ENCODE peak calls at places on chromosome 2, in ten cellular contexts. H is K562, S is transverse colon, C is HepG2, M is upper lobe of left lung, U is suprapubic skin, Q is stomach, I is SK-N-SH, E is H1, F is esophagus muscularis mucosa. P is an unnamed sample.

GRCh38 chr2:210558708-210559107 is 2.3 kb downstream of the CPS1 start:
- DNase-seq in H (peak), S (no peak), C (no peak), M (no peak), U (no peak), Q (no peak), I (no peak), E (no peak), F (no peak), P (no peak)

GRCh38 chr2:134282638-134283400 is 28.9 kb downstream of the MGAT5 start:
- DNase-seq in H (no peak), S (no peak), C (no peak), M (no peak), U (no peak), Q (no peak), I (no peak), E (no peak), F (no peak), P (no peak)

GRCh38 chr2:240319221-240319854 is 116.1 kb upstream of the GPC1 start:
- DNase-seq in H (no peak), S (no peak), C (no peak), M (no peak), U (no peak), Q (no peak), I (peak), E (no peak), F (no peak), P (no peak)

GRCh38 chr2:86069091-86069685 is 36.5 kb downstream of the POLR1A start:
- DNase-seq in H (no peak), S (no peak), C (no peak), M (no peak), U (no peak), Q (no peak), I (no peak), E (no peak), F (no peak), P (no peak)

GRCh38 chr2:230795856-230796255 is 68.9 kb upstream of the ITM2C start:
- DNase-seq in H (no peak), S (no peak), C (no peak), M (no peak), U (peak), Q (no peak), I (no peak), E (no peak), F (no peak), P (peak)

GRCh38 chr2:29130295-29130694 is 15.1 kb downstream of the CLIP4 start:
- DNase-seq in H (peak), S (no peak), C (peak), M (no peak), U (no peak), Q (no peak), I (no peak), E (no peak), F (no peak), P (no peak)

GRCh38 chr2:168596881-168597280 is 140.8 kb downstream of the CERS6 start:
- DNase-seq in H (no peak), S (no peak), C (no peak), M (no peak), U (no peak), Q (no peak), I (no peak), E (no peak), F (no peak), P (no peak)

GRCh38 chr2:170461875-170462274 is 253.3 kb upstream of the SP5 start:
- DNase-seq in H (no peak), S (no peak), C (no peak), M (no peak), U (no peak), Q (no peak), I (peak), E (no peak), F (no peak), P (no peak)

GRCh38 chr2:216683846-216684245 is 11.5 kb downstream of the IGFBP5 start:
- DNase-seq in H (no peak), S (peak), C (peak), M (no peak), U (peak), Q (no peak), I (no peak), E (no peak), F (peak), P (peak)

GRCh38 chr2:152189622-152190495 is 14.3 kb upstream of the STAM2 start:
- DNase-seq in H (peak), S (peak), C (peak), M (no peak), U (no peak), Q (no peak), I (peak), E (no peak), F (no peak), P (no peak)

GRCh38 chr2:19119326-19120001 is 239.0 kb downstream of the OSR1 start:
- DNase-seq in H (no peak), S (no peak), C (peak), M (no peak), U (no peak), Q (no peak), I (no peak), E (no peak), F (no peak), P (no peak)

GRCh38 chr2:183260527-183260926 is 136.3 kb downstream of the NUP35 start:
- DNase-seq in H (no peak), S (no peak), C (no peak), M (peak), U (no peak), Q (no peak), I (no peak), E (no peak), F (no peak), P (no peak)

GRCh38 chr2:134782792-134783191 is 55.6 kb upstream of the ACMSD start:
- DNase-seq in H (no peak), S (no peak), C (peak), M (no peak), U (no peak), Q (no peak), I (peak), E (no peak), F (no peak), P (no peak)

GRCh38 chr2:54048117-54048785 is 67.2 kb upstream of the ACYP2 start:
- DNase-seq in H (no peak), S (no peak), C (peak), M (no peak), U (no peak), Q (no peak), I (no peak), E (no peak), F (no peak), P (no peak)

GRCh38 chr2:207311316-207312005 is 145.7 kb upstream of the KLF7 start:
- DNase-seq in H (peak), S (peak), C (peak), M (no peak), U (peak), Q (peak), I (peak), E (no peak), F (no peak), P (peak)

GRCh38 chr2:30334738-30335426 is 103.5 kb downstream of the LBH start:
- DNase-seq in H (no peak), S (no peak), C (no peak), M (no peak), U (no peak), Q (no peak), I (peak), E (no peak), F (no peak), P (no peak)

GRCh38 chr2:209525834-209526281 is 102.0 kb downstream of the MAP2 start:
- DNase-seq in H (no peak), S (no peak), C (no peak), M (no peak), U (no peak), Q (no peak), I (no peak), E (no peak), F (no peak), P (no peak)

GRCh38 chr2:64945973-64946736 is 43.0 kb upstream of the SLC1A4 start:
- DNase-seq in H (no peak), S (peak), C (no peak), M (peak), U (no peak), Q (peak), I (no peak), E (no peak), F (peak), P (no peak)

GRCh38 chr2:46283693-46284092 is 13.5 kb upstream of the EPAS1 start:
- DNase-seq in H (no peak), S (no peak), C (no peak), M (no peak), U (no peak), Q (no peak), I (no peak), E (no peak), F (no peak), P (no peak)

GRCh38 chr2:40658917-40659316 is 207.0 kb upstream of the SLC8A1 start:
- DNase-seq in H (no peak), S (no peak), C (no peak), M (no peak), U (no peak), Q (no peak), I (no peak), E (no peak), F (no peak), P (no peak)

GRCh38 chr2:95071856-95072255 is 46.3 kb downstream of the MAL start:
- DNase-seq in H (no peak), S (no peak), C (no peak), M (no peak), U (no peak), Q (no peak), I (no peak), E (no peak), F (no peak), P (no peak)

GRCh38 chr2:98448441-98449145 is 3.9 kb downstream of the INPP4A start:
- DNase-seq in H (no peak), S (no peak), C (no peak), M (no peak), U (no peak), Q (no peak), I (no peak), E (no peak), F (no peak), P (no peak)

GRCh38 chr2:162890690-162891311 is 52.2 kb upstream of the KCNH7 start:
- DNase-seq in H (peak), S (no peak), C (peak), M (no peak), U (no peak), Q (no peak), I (peak), E (no peak), F (no peak), P (no peak)

GRCh38 chr2:27053321-27053720 is 1.9 kb downstream of the AGBL5 start:
- DNase-seq in H (no peak), S (no peak), C (no peak), M (peak), U (no peak), Q (no peak), I (no peak), E (no peak), F (no peak), P (no peak)

GRCh38 chr2:27049422-27050280 is 1.8 kb upstream of the AGBL5 start:
- DNase-seq in H (no peak), S (peak), C (no peak), M (peak), U (peak), Q (no peak), I (peak), E (no peak), F (no peak), P (peak)

GRCh38 chr2:27050996-27051901 is at the start of gene AGBL5:
- DNase-seq in H (peak), S (peak), C (peak), M (peak), U (peak), Q (peak), I (peak), E (peak), F (peak), P (peak)

GRCh38 chr2:27051902-27052645 is 606 bp downstream of the AGBL5 start:
- DNase-seq in H (no peak), S (peak), C (no peak), M (no peak), U (peak), Q (peak), I (peak), E (no peak), F (no peak), P (peak)

DNA sequence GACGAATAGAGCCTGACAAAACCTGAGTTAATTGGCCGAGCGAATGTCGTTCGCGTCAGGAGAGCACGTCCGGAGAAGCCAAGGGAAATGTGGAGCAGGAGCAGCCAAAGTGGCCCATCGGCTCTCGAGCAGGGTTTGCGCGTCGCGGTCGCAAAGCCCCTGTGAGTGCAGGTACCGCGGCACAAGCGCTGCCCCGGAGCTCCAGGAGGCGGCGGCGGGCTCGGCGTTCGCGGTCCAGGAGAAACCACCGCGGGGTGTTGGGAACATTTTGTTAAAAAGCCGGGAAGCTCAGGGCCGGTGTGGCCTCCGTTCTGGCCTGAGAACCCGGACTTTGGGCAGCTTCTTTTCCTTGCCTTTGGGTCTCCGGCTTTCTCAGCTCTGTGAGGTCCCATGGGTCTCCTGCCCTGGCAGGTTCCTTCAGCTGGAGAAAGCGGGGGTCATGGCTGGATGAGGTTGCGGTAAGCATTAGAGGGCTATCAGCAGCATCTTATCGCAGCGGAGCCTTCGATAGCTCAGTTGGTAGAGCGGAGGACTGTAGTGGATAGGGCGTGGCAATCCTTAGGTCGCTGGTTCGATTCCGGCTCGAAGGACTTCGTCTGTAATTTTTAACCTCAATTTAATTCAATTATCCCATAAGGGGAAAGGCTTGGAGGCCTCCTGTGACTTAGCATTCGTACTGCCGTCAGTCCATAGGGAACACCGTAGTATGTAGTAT is 1.0 kb upstream of the AGBL5 start:
- DNase-seq in H (peak), S (peak), C (peak), M (peak), U (peak), Q (peak), I (peak), E (peak), F (peak), P (peak)
- TF ChIP-seq POLR2AphosphoS5 in H (no peak), S (peak), C (peak), M (no peak), U (peak), Q (peak), I (peak), E (peak), F (no peak), P (no peak)

GRCh38 chr2:13480057-13480456 is 763.3 kb downstream of the TRIB2 start:
- DNase-seq in H (no peak), S (no peak), C (no peak), M (no peak), U (no peak), Q (no peak), I (no peak), E (no peak), F (no peak), P (no peak)
- TF ChIP-seq EP300 in H (no peak), S (no peak), C (no peak), M (no peak), U (no peak), Q (no peak), I (no peak), E (no peak), F (no peak), P (no peak)

GRCh38 chr2:237704476-237705224 is 77.3 kb downstream of the LRRFIP1 start:
- DNase-seq in H (no peak), S (no peak), C (no peak), M (no peak), U (peak), Q (no peak), I (no peak), E (no peak), F (no peak), P (no peak)
- TF ChIP-seq POLR2AphosphoS5 in H (no peak), S (peak), C (no peak), M (peak), U (peak), Q (no peak), I (no peak), E (no peak), F (peak), P (no peak)

GRCh38 chr2:232260075-232260474 is 118.5 kb upstream of the ALPP start:
- DNase-seq in H (no peak), S (no peak), C (no peak), M (no peak), U (no peak), Q (no peak), I (no peak), E (no peak), F (no peak), P (peak)
- TF ChIP-seq EP300 in H (no peak), S (no peak), C (no peak), M (no peak), U (no peak), Q (no peak), I (peak), E (no peak), F (no peak), P (no peak)

GRCh38 chr2:159737292-159737916 is 25.1 kb downstream of the MARCHF7 start:
- DNase-seq in H (no peak), S (no peak), C (no peak), M (no peak), U (no peak), Q (no peak), I (no peak), E (no peak), F (no peak), P (no peak)

GRCh38 chr2:159735648-159736047 is 23.3 kb downstream of the MARCHF7 start:
- DNase-seq in H (no peak), S (no peak), C (no peak), M (no peak), U (no peak), Q (no peak), I (no peak), E (no peak), F (no peak), P (no peak)

GRCh38 chr2:159736048-159736447 is 23.7 kb downstream of the MARCHF7 start:
- DNase-seq in H (no peak), S (no peak), C (no peak), M (no peak), U (no peak), Q (no peak), I (no peak), E (no peak), F (no peak), P (no peak)

GRCh38 chr2:159737917-159738296 is 25.6 kb downstream of the MARCHF7 start:
- DNase-seq in H (no peak), S (no peak), C (no peak), M (peak), U (no peak), Q (no peak), I (no peak), E (no peak), F (no peak), P (no peak)

GRCh38 chr2:159738509-159739390 is 26.4 kb downstream of the MARCHF7 start:
- DNase-seq in H (no peak), S (no peak), C (no peak), M (peak), U (no peak), Q (no peak), I (no peak), E (no peak), F (no peak), P (no peak)
- TF ChIP-seq POLR2AphosphoS5 in H (no peak), S (no peak), C (no peak), M (no peak), U (no peak), Q (no peak), I (no peak), E (no peak), F (no peak), P (no peak)

GRCh38 chr2:212797484-212798205 is 259.0 kb upstream of the ERBB4 start:
- DNase-seq in H (no peak), S (no peak), C (no peak), M (no peak), U (no peak), Q (no peak), I (no peak), E (no peak), F (no peak), P (no peak)
- TF ChIP-seq EP300 in H (no peak), S (no peak), C (no peak), M (no peak), U (no peak), Q (no peak), I (no peak), E (no peak), F (no peak), P (no peak)

GRCh38 chr2:38743672-38744398 is 7.3 kb downstream of the SRSF7 start:
- DNase-seq in H (no peak), S (no peak), C (no peak), M (no peak), U (no peak), Q (no peak), I (no peak), E (no peak), F (no peak), P (no peak)

GRCh38 chr2:38741542-38741852 is 9.7 kb downstream of the SRSF7 start:
- DNase-seq in H (no peak), S (no peak), C (no peak), M (no peak), U (peak), Q (no peak), I (no peak), E (no peak), F (no peak), P (no peak)

GRCh38 chr2:38740851-38741541 is 10.2 kb downstream of the SRSF7 start:
- DNase-seq in H (peak), S (no peak), C (peak), M (no peak), U (peak), Q (no peak), I (peak), E (no peak), F (no peak), P (no peak)

GRCh38 chr2:38744399-38744780 is 6.8 kb downstream of the SRSF7 start:
- DNase-seq in H (no peak), S (no peak), C (no peak), M (no peak), U (no peak), Q (no peak), I (no peak), E (no peak), F (no peak), P (no peak)

DNA sequence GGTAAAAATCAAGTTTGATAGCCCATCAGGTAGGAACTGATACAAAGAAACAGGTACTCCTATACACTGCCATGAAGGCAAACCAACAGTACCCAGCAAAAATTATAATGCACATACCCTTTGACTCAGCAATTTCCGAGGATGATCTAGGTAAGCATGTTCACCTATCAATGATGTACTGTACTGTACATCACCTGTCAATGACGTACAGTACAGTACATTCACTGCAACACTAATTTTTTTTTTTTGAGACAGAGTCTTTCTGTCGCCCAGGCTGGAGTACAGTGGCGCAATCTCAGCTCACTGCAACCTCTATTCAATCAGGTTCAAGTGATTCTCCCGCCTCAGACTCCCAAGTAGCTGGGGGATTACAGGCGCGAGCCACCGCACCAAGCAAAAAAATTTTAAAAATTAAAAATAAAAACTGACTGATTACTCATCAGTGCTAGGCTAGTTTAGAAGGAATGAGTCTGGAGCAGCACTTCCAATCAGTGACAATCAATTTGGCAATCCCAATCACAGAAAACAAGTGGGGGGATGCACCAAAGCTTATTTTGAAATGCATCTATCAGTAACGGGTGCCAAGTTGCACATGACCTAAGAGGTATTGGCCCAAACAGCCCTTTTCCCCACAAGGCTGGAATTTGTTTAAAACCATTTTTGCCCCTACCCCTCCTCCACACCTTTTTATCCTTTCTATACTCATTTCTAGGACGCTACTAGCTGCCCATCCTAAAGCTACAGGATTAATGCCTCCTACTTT is 8.2 kb downstream of the SRSF7 start:
- DNase-seq in H (no peak), S (no peak), C (no peak), M (no peak), U (no peak), Q (no peak), I (no peak), E (no peak), F (no peak), P (no peak)
- TF ChIP-seq POLR2AphosphoS5 in H (peak), S (no peak), C (no peak), M (no peak), U (no peak), Q (no peak), I (no peak), E (peak), F (no peak), P (no peak)

GRCh38 chr2:222982010-222982908 is 69.7 kb upstream of the KCNE4 start:
- DNase-seq in H (peak), S (peak), C (peak), M (no peak), U (peak), Q (peak), I (peak), E (no peak), F (peak), P (peak)
- TF ChIP-seq EP300 in H (peak), S (no peak), C (no peak), M (no peak), U (no peak), Q (no peak), I (no peak), E (no peak), F (no peak), P (no peak)

P was measured in sigmoid colon.